ENCODE peak calls at places on chromosomes 1 and 21, in five cellular contexts. J is ELF-1; E is stimulated activated CD8-positive, alpha-beta memory T cell treated with anti-CD3 and anti-CD28 coated beads, Interleukin-7, amount 100 ng/mL, for 1 hour; D is activated CD8-positive, alpha-beta memory T cell treated with anti-CD3 and anti-CD28 coated beads, Interleukin-2, amount 50 U/mL, for 48 hours; G is fibroblast of pulmonary artery. Y is an unnamed sample.
A peak's percentile ranks its signal among the peaks of the same experiment; 100 is the strongest.

GRCh38 chr1:157652859-157653493 is 47.6 kb downstream of the FCRL3 start:
- DNase-seq in J (no peak), E (no peak), D (no peak), G (no peak), Y (no peak)

GRCh38 chr21:42039911-42040351 is 29.8 kb upstream of the ZBTB21 start:
- DNase-seq in J (peak; percentile 70), E (no peak), D (no peak), G (peak; percentile 58), Y (no peak)

GRCh38 chr1:67683306-67683705 is 1.7 kb upstream of the GADD45A start:
- DNase-seq in J (no peak), E (no peak), D (no peak), G (peak; percentile 86), Y (no peak)

GRCh38 chr1:208318150-208318734 is 74.1 kb upstream of the PLXNA2 start:
- DNase-seq in J (no peak), E (no peak), D (no peak), G (no peak), Y (no peak)

GRCh38 chr1:30525980-30526651 is 197.3 kb downstream of the MATN1 start:
- DNase-seq in J (peak; percentile 51), E (no peak), D (peak; percentile 20), G (peak; percentile 45), Y (no peak)

GRCh38 chr1:236356141-236356540 is 37.9 kb upstream of the EDARADD start:
- DNase-seq in J (no peak), E (no peak), D (no peak), G (no peak), Y (no peak)

GRCh38 chr1:229839800-229840199 is 213.8 kb downstream of the URB2 start:
- DNase-seq in J (no peak), E (no peak), D (no peak), G (no peak), Y (no peak)

GRCh38 chr1:160579216-160579701 is at the start of gene CD84:
- DNase-seq in J (no peak), E (no peak), D (no peak), G (no peak), Y (peak; percentile 54)

GRCh38 chr21:25929859-25930520 is 195.2 kb downstream of the GABPA start:
- DNase-seq in J (no peak), E (no peak), D (no peak), G (peak; percentile 60), Y (no peak)

GRCh38 chr1:30008998-30009657 is 714.3 kb downstream of the MATN1 start:
- DNase-seq in J (peak; percentile 14), E (no peak), D (no peak), G (no peak), Y (no peak)

GRCh38 chr1:46556822-46557221 is 5.4 kb upstream of the KNCN start:
- DNase-seq in J (no peak), E (no peak), D (no peak), G (peak; percentile 50), Y (no peak)

GRCh38 chr1:208189183-208189582 is 55.0 kb downstream of the PLXNA2 start:
- DNase-seq in J (peak; percentile 64), E (no peak), D (no peak), G (no peak), Y (no peak)

GRCh38 chr1:224064150-224064549 is 49.8 kb upstream of the FBXO28 start:
- DNase-seq in J (no peak), E (no peak), D (no peak), G (no peak), Y (no peak)

GRCh38 chr1:200304146-200304545 is 105.7 kb downstream of the ZNF281 start:
- DNase-seq in J (no peak), E (no peak), D (no peak), G (no peak), Y (no peak)

Y was measured in naive thymus-derived CD4-positive, alpha-beta T cell.